ENCODE peak calls at places on chromosome 10, in seven cellular contexts. L, W, J, S, M, P and D are unnamed samples.

GRCh38 chr10:62669351-62669750 is 135.2 kb upstream of the ADO start:
- DNase-seq in L (no peak), W (no peak), J (no peak), S (no peak), M (no peak), P (no peak), D (no peak)

GRCh38 chr10:70730955-70731354 is 54.2 kb downstream of the TBATA start:
- DNase-seq in L (no peak), W (no peak), J (no peak), S (no peak), M (no peak), P (no peak), D (no peak)

GRCh38 chr10:96618648-96619047 is 31.8 kb upstream of the TM9SF3 start:
- DNase-seq in L (no peak), W (peak; percentile 87), J (no peak), S (no peak), M (no peak), P (no peak), D (peak; percentile 75)

GRCh38 chr10:15137636-15138035 is 30.9 kb downstream of the NMT2 start:
- DNase-seq in L (no peak), W (no peak), J (no peak), S (no peak), M (no peak), P (no peak), D (no peak)

GRCh38 chr10:125124907-125125306 is 35.5 kb downstream of the CTBP2 start:
- DNase-seq in L (no peak), W (no peak), J (no peak), S (no peak), M (no peak), P (no peak), D (peak; percentile 57)

GRCh38 chr10:117216028-117216427 is 18.7 kb downstream of the KCNK18 start:
- DNase-seq in L (no peak), W (no peak), J (no peak), S (no peak), M (no peak), P (no peak), D (peak; percentile 41)

GRCh38 chr10:19845963-19846362 is 29.7 kb downstream of the PLXDC2 start:
- DNase-seq in L (peak; percentile 3), W (no peak), J (no peak), S (no peak), M (no peak), P (no peak), D (no peak)

GRCh38 chr10:58829839-58830238 is 317.2 kb downstream of the BICC1 start:
- DNase-seq in L (no peak), W (no peak), J (no peak), S (peak; percentile 32), M (no peak), P (no peak), D (no peak)

GRCh38 chr10:74063256-74063655 is 65.3 kb downstream of the VCL start:
- DNase-seq in L (peak; percentile 56), W (no peak), J (no peak), S (no peak), M (no peak), P (no peak), D (no peak)

GRCh38 chr10:128078136-128078969 is 47.9 kb downstream of the MKI67 start:
- DNase-seq in L (peak; percentile 60), W (no peak), J (no peak), S (peak; percentile 62), M (no peak), P (peak; percentile 2), D (peak; percentile 52)

GRCh38 chr10:26022831-26023230 is 88.8 kb downstream of the MYO3A start:
- DNase-seq in L (no peak), W (no peak), J (no peak), S (no peak), M (no peak), P (no peak), D (no peak)

GRCh38 chr10:97659589-97659988 is 19.1 kb downstream of the PI4K2A start:
- DNase-seq in L (no peak), W (no peak), J (no peak), S (peak; percentile 90), M (no peak), P (peak; percentile 46), D (no peak)

GRCh38 chr10:79488303-79488702 is 24.0 kb upstream of the EIF5AL1 start:
- DNase-seq in L (peak; percentile 100), W (peak; percentile 70), J (no peak), S (no peak), M (peak; percentile 59), P (peak; percentile 69), D (peak; percentile 93)

GRCh38 chr10:76251773-76252617 is 820.6 kb downstream of the LRMDA start:
- DNase-seq in L (no peak), W (peak; percentile 26), J (no peak), S (no peak), M (peak; percentile 68), P (peak; percentile 64), D (peak; percentile 99)

GRCh38 chr10:60312818-60313588 is 76.7 kb downstream of the ANK3 start:
- DNase-seq in L (peak; percentile 96), W (no peak), J (no peak), S (no peak), M (no peak), P (peak; percentile 38), D (no peak)

GRCh38 chr10:27646194-27646593 is 99.4 kb downstream of the MKX start:
- DNase-seq in L (no peak), W (no peak), J (no peak), S (no peak), M (peak; percentile 54), P (peak; percentile 57), D (no peak)

GRCh38 chr10:97892506-97892905 is 42.9 kb downstream of the GOLGA7B start:
- DNase-seq in L (no peak), W (no peak), J (no peak), S (no peak), M (no peak), P (no peak), D (no peak)

GRCh38 chr10:69216577-69217118 is 3.5 kb upstream of the HKDC1 start:
- DNase-seq in L (no peak), W (no peak), J (no peak), S (no peak), M (no peak), P (no peak), D (no peak)

GRCh38 chr10:5071411-5072198 is 22.6 kb upstream of the AKR1C3 start:
- DNase-seq in L (peak; percentile 11), W (peak; percentile 83), J (no peak), S (peak; percentile 71), M (peak; percentile 69), P (peak; percentile 63), D (peak; percentile 91)

GRCh38 chr10:69272620-69273019 is 5.7 kb upstream of the HK1 start:
- DNase-seq in L (no peak), W (no peak), J (no peak), S (no peak), M (no peak), P (no peak), D (no peak)

GRCh38 chr10:48253970-48254657 is 20.4 kb downstream of the FRMPD2 start:
- DNase-seq in L (peak; percentile 73), W (no peak), J (no peak), S (no peak), M (peak; percentile 60), P (peak; percentile 73), D (peak; percentile 24)

GRCh38 chr10:43862756-43863155 is 214.1 kb upstream of the ZNF32 start:
- DNase-seq in L (no peak), W (no peak), J (no peak), S (peak; percentile 73), M (no peak), P (no peak), D (no peak)
- H3K4me3 ChIP-seq in L (no peak overlapping the region), W (no peak overlapping the region), J (no peak overlapping the region), S (no peak overlapping the region), M (no peak overlapping the region), P (no peak overlapping the region), D (no peak overlapping the region)

GRCh38 chr10:20892796-20893195 is 4.3 kb downstream of the NEBL start:
- DNase-seq in L (no peak), W (no peak), J (no peak), S (no peak), M (no peak), P (no peak), D (no peak)
- H3K4me3 ChIP-seq in L (no peak overlapping the region), W (no peak overlapping the region), J (no peak overlapping the region), S (no peak overlapping the region), M (no peak overlapping the region), P (no peak overlapping the region), D (no peak overlapping the region)

GRCh38 chr10:72010234-72010992 is 46.2 kb downstream of the CHST3 start:
- DNase-seq in L (no peak), W (no peak), J (no peak), S (no peak), M (no peak), P (no peak), D (peak; percentile 78)

GRCh38 chr10:72008096-72008933 is 44.1 kb downstream of the CHST3 start:
- DNase-seq in L (no peak), W (no peak), J (no peak), S (no peak), M (no peak), P (no peak), D (no peak)

GRCh38 chr10:72011016-72011415 is 46.8 kb downstream of the CHST3 start:
- DNase-seq in L (no peak), W (no peak), J (no peak), S (no peak), M (no peak), P (no peak), D (no peak)

GRCh38 chr10:72009062-72009429 is 44.9 kb downstream of the CHST3 start:
- DNase-seq in L (no peak), W (no peak), J (no peak), S (no peak), M (no peak), P (no peak), D (no peak)

DNA sequence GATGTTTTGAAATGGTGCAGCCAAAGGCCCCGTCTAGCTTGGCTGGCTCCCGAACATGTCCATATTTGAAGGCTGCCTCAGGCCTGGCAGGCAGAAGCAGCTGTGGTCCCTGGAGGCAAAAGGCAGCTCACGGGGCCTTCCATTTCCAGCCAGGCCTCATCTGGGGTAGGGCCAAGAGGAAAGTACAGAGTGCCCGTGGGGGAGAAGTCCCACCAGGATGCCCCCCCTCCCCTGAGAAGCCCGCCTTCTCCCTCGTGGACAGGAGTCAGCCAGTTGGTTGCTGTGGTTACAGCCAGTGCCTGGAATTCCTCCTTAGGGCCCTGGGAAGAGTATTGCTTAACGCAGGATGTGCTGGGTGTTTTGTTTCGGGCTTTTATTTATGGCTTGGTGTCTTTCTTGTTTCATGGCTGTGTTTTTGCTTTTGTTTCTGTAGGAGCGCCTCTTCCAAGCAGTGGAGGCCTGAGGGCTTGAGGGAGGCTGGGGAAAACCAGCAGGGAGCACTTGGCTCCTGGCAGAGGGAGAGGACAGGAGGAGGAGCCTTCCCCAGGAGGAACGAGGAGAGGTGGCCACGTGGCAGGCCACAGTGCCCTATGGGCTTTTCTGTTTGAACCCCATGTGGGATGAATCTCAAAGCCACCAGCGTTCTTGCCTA is 45.4 kb downstream of the CHST3 start:
- DNase-seq in L (no peak), W (peak; percentile 88), J (no peak), S (peak; percentile 84), M (peak; percentile 88), P (peak; percentile 94), D (peak; percentile 100)
- H3K4me3 ChIP-seq in L (no peak overlapping the region), W (no peak overlapping the region), J (no peak overlapping the region), S (no peak overlapping the region), M (peak overlapping the region; percentile 23), P (no peak overlapping the region), D (no peak overlapping the region)

GRCh38 chr10:104642001-104642270 is 846 bp downstream of the SORCS3 start:
- DNase-seq in L (no peak), W (no peak), J (no peak), S (no peak), M (no peak), P (no peak), D (no peak)
- H3K4me3 ChIP-seq in L (no peak overlapping the region), W (peak overlapping the region; percentile 43), J (no peak overlapping the region), S (no peak overlapping the region), M (no peak overlapping the region), P (peak overlapping the region; percentile 14), D (peak overlapping the region; percentile 38)

GRCh38 chr10:34539533-34540315 is 275.4 kb downstream of the PARD3 start:
- DNase-seq in L (no peak), W (peak; percentile 53), J (no peak), S (no peak), M (no peak), P (peak; percentile 25), D (no peak)
- H3K4me3 ChIP-seq in L (no peak overlapping the region), W (peak overlapping the region; percentile 30), J (no peak overlapping the region), S (no peak overlapping the region), M (peak overlapping the region; percentile 34), P (peak overlapping the region; percentile 24), D (peak overlapping the region; percentile 26)